ENCODE peak calls at places on chromosome 1, in eight cellular contexts. Y, P, V, T, B, E, W and F are unnamed samples.

GRCh38 chr1:41236781-41237180 is 5.3 kb downstream of the SCMH1 start:
- DNase-seq in Y (no peak), P (no peak), V (no peak), T (no peak), B (no peak), E (no peak), W (no peak), F (no peak)

GRCh38 chr1:40450491-40451237 is 388 bp downstream of the ZFP69B start:
- DNase-seq in Y (no peak), P (peak), V (no peak), T (peak), B (peak), E (peak), W (peak), F (peak)

GRCh38 chr1:64733576-64734288 is 11.1 kb upstream of the RAVER2 start:
- DNase-seq in Y (no peak), P (no peak), V (no peak), T (no peak), B (no peak), E (no peak), W (no peak), F (peak)

GRCh38 chr1:210499956-210500355 is 171.3 kb downstream of the HHAT start:
- DNase-seq in Y (no peak), P (no peak), V (no peak), T (no peak), B (no peak), E (no peak), W (no peak), F (no peak)

GRCh38 chr1:106749491-106749890 is 307.0 kb upstream of the PRMT6 start:
- DNase-seq in Y (no peak), P (peak), V (no peak), T (no peak), B (no peak), E (no peak), W (no peak), F (no peak)

GRCh38 chr1:248807067-248807737 is 18.5 kb downstream of the SH3BP5L start:
- DNase-seq in Y (no peak), P (peak), V (peak), T (no peak), B (no peak), E (peak), W (peak), F (peak)

GRCh38 chr1:183635112-183635605 is 424 bp downstream of the ARPC5 start:
- DNase-seq in Y (no peak), P (no peak), V (peak), T (peak), B (no peak), E (no peak), W (no peak), F (peak)

GRCh38 chr1:19524791-19525190 is 39.5 kb upstream of the CAPZB start:
- DNase-seq in Y (no peak), P (no peak), V (no peak), T (no peak), B (no peak), E (no peak), W (no peak), F (no peak)

GRCh38 chr1:36115200-36115669 is 9.8 kb downstream of the COL8A2 start:
- DNase-seq in Y (no peak), P (peak), V (peak), T (no peak), B (peak), E (peak), W (no peak), F (peak)

GRCh38 chr1:220902916-220903315 is 23.7 kb downstream of the HLX start:
- DNase-seq in Y (no peak), P (no peak), V (no peak), T (no peak), B (no peak), E (peak), W (no peak), F (no peak)

GRCh38 chr1:47906009-47906432 is 91.2 kb downstream of the TRABD2B start:
- DNase-seq in Y (no peak), P (no peak), V (no peak), T (no peak), B (no peak), E (peak), W (no peak), F (peak)

GRCh38 chr1:212749924-212750535 is 41.5 kb downstream of the NSL1 start:
- DNase-seq in Y (no peak), P (peak), V (no peak), T (peak), B (no peak), E (peak), W (peak), F (peak)

GRCh38 chr1:229229137-229229720 is 41.7 kb upstream of the RAB4A start:
- DNase-seq in Y (no peak), P (no peak), V (no peak), T (no peak), B (no peak), E (no peak), W (peak), F (peak)

GRCh38 chr1:206647224-206647623 is 11.9 kb downstream of the DYRK3 start:
- DNase-seq in Y (no peak), P (no peak), V (no peak), T (no peak), B (no peak), E (no peak), W (no peak), F (no peak)

GRCh38 chr1:151061704-151062103 is 1.5 kb downstream of the MLLT11 start:
- DNase-seq in Y (no peak), P (peak), V (no peak), T (no peak), B (no peak), E (no peak), W (no peak), F (no peak)

GRCh38 chr1:110255388-110255787 is 45.3 kb downstream of the KCNC4 start:
- DNase-seq in Y (no peak), P (peak), V (no peak), T (no peak), B (no peak), E (no peak), W (peak), F (no peak)

GRCh38 chr1:151968058-151968457 is 25.6 kb downstream of the S100A10 start:
- DNase-seq in Y (no peak), P (no peak), V (no peak), T (peak), B (no peak), E (peak), W (peak), F (peak)

GRCh38 chr1:71228727-71229371 is 148.0 kb upstream of the ZRANB2 start:
- DNase-seq in Y (no peak), P (peak), V (no peak), T (no peak), B (no peak), E (no peak), W (peak), F (no peak)

GRCh38 chr1:32128479-32128878 is 20.6 kb downstream of the KPNA6 start:
- DNase-seq in Y (no peak), P (no peak), V (no peak), T (no peak), B (no peak), E (no peak), W (no peak), F (no peak)